ENCODE peak calls at places on chromosomes 4 and X, in five cellular contexts. One of them, this sample, is unnamed.
A peak's percentile ranks its signal among the peaks of the same experiment; 100 is the strongest.

GRCh38 chrX:65406532-65406931 is 128.1 kb downstream of the LAS1L start:
- DNase-seq in WTC11: peak; percentile 29
- DNase-seq in AG20443: peak; percentile 13
- DNase-seq in activated CD4-positive, alpha-beta T cell treated with anti-CD3 and anti-CD28 coated beads for 24 hours: peak; percentile 10
- DNase-seq in fibroblast of pulmonary artery: no peak
- DNase-seq in this sample: no peak

GRCh38 chr4:90207887-90208454 is 80.8 kb downstream of the CCSER1 start:
- DNase-seq in WTC11: no peak
- DNase-seq in AG20443: no peak
- DNase-seq in activated CD4-positive, alpha-beta T cell treated with anti-CD3 and anti-CD28 coated beads for 24 hours: no peak
- DNase-seq in fibroblast of pulmonary artery: no peak
- DNase-seq in this sample: no peak

GRCh38 chrX:21973321-21974010 is 33.0 kb downstream of the SMS start:
- DNase-seq in WTC11: no peak
- DNase-seq in AG20443: no peak
- DNase-seq in activated CD4-positive, alpha-beta T cell treated with anti-CD3 and anti-CD28 coated beads for 24 hours: no peak
- DNase-seq in fibroblast of pulmonary artery: no peak
- DNase-seq in this sample: no peak

GRCh38 chr4:1567808-1568581 is 116.1 kb downstream of the FAM53A start:
- DNase-seq in WTC11: peak; percentile 35
- DNase-seq in AG20443: no peak
- DNase-seq in activated CD4-positive, alpha-beta T cell treated with anti-CD3 and anti-CD28 coated beads for 24 hours: no peak
- DNase-seq in fibroblast of pulmonary artery: no peak
- DNase-seq in this sample: no peak

GRCh38 chr4:86220137-86220536 is 139.7 kb downstream of the MAPK10 start:
- DNase-seq in WTC11: no peak
- DNase-seq in AG20443: peak; percentile 24
- DNase-seq in activated CD4-positive, alpha-beta T cell treated with anti-CD3 and anti-CD28 coated beads for 24 hours: no peak
- DNase-seq in fibroblast of pulmonary artery: peak; percentile 82
- DNase-seq in this sample: no peak

GRCh38 chr4:166538491-166539005 is 665.5 kb downstream of the TLL1 start:
- DNase-seq in WTC11: no peak
- DNase-seq in AG20443: no peak
- DNase-seq in activated CD4-positive, alpha-beta T cell treated with anti-CD3 and anti-CD28 coated beads for 24 hours: no peak
- DNase-seq in fibroblast of pulmonary artery: no peak
- DNase-seq in this sample: peak; percentile 5

GRCh38 chr4:56512166-56512565 is 6.6 kb downstream of the ARL9 start:
- DNase-seq in WTC11: no peak
- DNase-seq in AG20443: peak; percentile 55
- DNase-seq in activated CD4-positive, alpha-beta T cell treated with anti-CD3 and anti-CD28 coated beads for 24 hours: no peak
- DNase-seq in fibroblast of pulmonary artery: no peak
- DNase-seq in this sample: no peak

GRCh38 chr4:186144596-186145569 is 40.4 kb downstream of the FAM149A start:
- DNase-seq in WTC11: peak; percentile 84
- DNase-seq in AG20443: peak; percentile 75
- DNase-seq in activated CD4-positive, alpha-beta T cell treated with anti-CD3 and anti-CD28 coated beads for 24 hours: no peak
- DNase-seq in fibroblast of pulmonary artery: peak; percentile 66
- DNase-seq in this sample: peak; percentile 33

GRCh38 chrX:71650333-71650969 is 16.9 kb upstream of the LOC101059915 start:
- DNase-seq in WTC11: no peak
- DNase-seq in AG20443: no peak
- DNase-seq in activated CD4-positive, alpha-beta T cell treated with anti-CD3 and anti-CD28 coated beads for 24 hours: no peak
- DNase-seq in fibroblast of pulmonary artery: no peak
- DNase-seq in this sample: no peak

GRCh38 chrX:131802836-131803626 is 220.1 kb upstream of the STK26 start:
- DNase-seq in WTC11: peak; percentile 28
- DNase-seq in AG20443: no peak
- DNase-seq in activated CD4-positive, alpha-beta T cell treated with anti-CD3 and anti-CD28 coated beads for 24 hours: no peak
- DNase-seq in fibroblast of pulmonary artery: no peak
- DNase-seq in this sample: peak; percentile 5

GRCh38 chr4:153159728-153160221 is 44.5 kb upstream of the TRIM2 start:
- DNase-seq in WTC11: no peak
- DNase-seq in AG20443: peak; percentile 68
- DNase-seq in activated CD4-positive, alpha-beta T cell treated with anti-CD3 and anti-CD28 coated beads for 24 hours: no peak
- DNase-seq in fibroblast of pulmonary artery: peak; percentile 82
- DNase-seq in this sample: no peak

GRCh38 chr4:184328022-184328736 is 110.5 kb upstream of the ENPP6 start:
- DNase-seq in WTC11: no peak
- DNase-seq in AG20443: no peak
- DNase-seq in activated CD4-positive, alpha-beta T cell treated with anti-CD3 and anti-CD28 coated beads for 24 hours: no peak
- DNase-seq in fibroblast of pulmonary artery: no peak
- DNase-seq in this sample: no peak

GRCh38 chrX:12767856-12768255 is 23.4 kb upstream of the PRPS2 start:
- DNase-seq in WTC11: no peak
- DNase-seq in AG20443: no peak
- DNase-seq in activated CD4-positive, alpha-beta T cell treated with anti-CD3 and anti-CD28 coated beads for 24 hours: no peak
- DNase-seq in fibroblast of pulmonary artery: no peak
- DNase-seq in this sample: no peak

GRCh38 chrX:100356497-100356896 is 53.6 kb downstream of the PCDH19 start:
- DNase-seq in WTC11: no peak
- DNase-seq in AG20443: no peak
- DNase-seq in activated CD4-positive, alpha-beta T cell treated with anti-CD3 and anti-CD28 coated beads for 24 hours: no peak
- DNase-seq in fibroblast of pulmonary artery: no peak
- DNase-seq in this sample: no peak

GRCh38 chr4:138919094-138919936 is 96.3 kb upstream of the NOCT start:
- DNase-seq in WTC11: peak; percentile 77
- DNase-seq in AG20443: peak; percentile 81
- DNase-seq in activated CD4-positive, alpha-beta T cell treated with anti-CD3 and anti-CD28 coated beads for 24 hours: peak; percentile 41
- DNase-seq in fibroblast of pulmonary artery: peak; percentile 85
- DNase-seq in this sample: peak; percentile 72

GRCh38 chr4:181597766-181598165 is 645.4 kb upstream of the TENM3 start:
- DNase-seq in WTC11: no peak
- DNase-seq in AG20443: no peak
- DNase-seq in activated CD4-positive, alpha-beta T cell treated with anti-CD3 and anti-CD28 coated beads for 24 hours: no peak
- DNase-seq in fibroblast of pulmonary artery: no peak
- DNase-seq in this sample: peak; percentile 11

GRCh38 chr4:26573389-26573794 is 10.5 kb upstream of the TBC1D19 start:
- DNase-seq in WTC11: no peak
- DNase-seq in AG20443: no peak
- DNase-seq in activated CD4-positive, alpha-beta T cell treated with anti-CD3 and anti-CD28 coated beads for 24 hours: no peak
- DNase-seq in fibroblast of pulmonary artery: no peak
- DNase-seq in this sample: peak; percentile 8

GRCh38 chr4:1277667-1278335 is 11.9 kb upstream of the MAEA start:
- DNase-seq in WTC11: no peak
- DNase-seq in AG20443: no peak
- DNase-seq in activated CD4-positive, alpha-beta T cell treated with anti-CD3 and anti-CD28 coated beads for 24 hours: no peak
- DNase-seq in fibroblast of pulmonary artery: peak; percentile 23
- DNase-seq in this sample: no peak

This sample was measured in Daoy.